ENCODE peak calls at places on chromosome 15, in seven cellular contexts. N, A, D, R, T, O and W are unnamed samples.
A peak's percentile ranks its signal among the peaks of the same experiment; 100 is the strongest.

GRCh38 chr15:82862886-82863285 is 53.5 kb downstream of the WHAMM start:
- DNase-seq in O (no peak), D (no peak), T (no peak), N (no peak), R (no peak), A (no peak), W (no peak)

GRCh38 chr15:63156708-63157065 is 590 bp downstream of the RPS27L start:
- DNase-seq in N (peak; percentile 28), D (no peak), O (peak; percentile 41), T (peak; percentile 62), R (no peak), A (peak; percentile 44), W (peak; percentile 42)

GRCh38 chr15:57789225-57789624 is 82.7 kb downstream of the POLR2M start:
- DNase-seq in R (no peak), T (no peak), D (no peak), N (no peak), A (no peak), O (no peak), W (no peak)

GRCh38 chr15:100691321-100691720 is 88.9 kb downstream of the ASB7 start:
- DNase-seq in O (no peak), T (no peak), D (no peak), N (no peak), A (no peak), R (no peak), W (no peak)

GRCh38 chr15:48112242-48112641 is 8.5 kb upstream of the SLC24A5 start:
- DNase-seq in T (no peak), R (no peak), O (peak; percentile 9), N (no peak), A (no peak), D (peak; percentile 7), W (no peak)

GRCh38 chr15:66899555-66900350 is 165.6 kb upstream of the SMAD3 start:
- DNase-seq in R (no peak), T (no peak), O (peak; percentile 55), A (peak; percentile 89), D (no peak), N (no peak), W (no peak)

GRCh38 chr15:68149059-68149458 is 56.1 kb downstream of the CALML4 start:
- DNase-seq in N (no peak), A (peak; percentile 57), R (no peak), D (peak; percentile 40), T (no peak), O (peak; percentile 80), W (peak; percentile 29)

GRCh38 chr15:29528276-29528675 is 258.7 kb upstream of the NSMCE3 start:
- DNase-seq in T (no peak), R (no peak), D (no peak), N (no peak), A (no peak), O (peak; percentile 2), W (no peak)